ENCODE peak calls at places on chromosome 22, in six cellular contexts. One of them, this sample, is unnamed.

GRCh38 chr22:41543854-41544670 is at the start of gene POLR3H:
- DNase-seq in HepG2: peak
- DNase-seq in HCT116: peak
- DNase-seq in GM12878: peak
- DNase-seq in K562: peak
- DNase-seq in H1: peak
- DNase-seq in this sample: peak

GRCh38 chr22:38177926-38178604 is 3.6 kb downstream of the PLA2G6 start:
- DNase-seq in GM12878: no peak
- DNase-seq in HCT116: peak
- DNase-seq in HepG2: peak
- DNase-seq in H1: no peak
- DNase-seq in K562: no peak
- DNase-seq in this sample: peak

GRCh38 chr22:39098026-39098425 is 982 bp downstream of the APOBEC3H start:
- DNase-seq in H1: no peak
- DNase-seq in HepG2: no peak
- DNase-seq in K562: no peak
- DNase-seq in HCT116: no peak
- DNase-seq in GM12878: peak
- DNase-seq in this sample: no peak

GRCh38 chr22:27697888-27698287 is 103.7 kb downstream of the MN1 start:
- DNase-seq in HCT116: no peak
- DNase-seq in GM12878: no peak
- DNase-seq in K562: no peak
- DNase-seq in H1: no peak
- DNase-seq in HepG2: no peak
- DNase-seq in this sample: no peak

GRCh38 chr22:50505776-50506610 is 1.5 kb downstream of the LMF2 start:
- DNase-seq in HepG2: no peak
- DNase-seq in HCT116: no peak
- DNase-seq in K562: no peak
- DNase-seq in H1: no peak
- DNase-seq in GM12878: no peak
- DNase-seq in this sample: no peak

GRCh38 chr22:25911243-25911972 is 169.4 kb downstream of the MYO18B start:
- DNase-seq in HCT116: no peak
- DNase-seq in GM12878: no peak
- DNase-seq in K562: no peak
- DNase-seq in H1: no peak
- DNase-seq in HepG2: no peak
- DNase-seq in this sample: no peak

GRCh38 chr22:37121887-37122591 is 12.5 kb upstream of the TMPRSS6 start:
- DNase-seq in K562: no peak
- DNase-seq in H1: no peak
- DNase-seq in HCT116: no peak
- DNase-seq in HepG2: peak
- DNase-seq in GM12878: peak
- DNase-seq in this sample: no peak

GRCh38 chr22:24146190-24146616 is 35.1 kb upstream of the SUSD2 start:
- DNase-seq in GM12878: no peak
- DNase-seq in H1: peak
- DNase-seq in HepG2: peak
- DNase-seq in HCT116: no peak
- DNase-seq in K562: peak
- DNase-seq in this sample: peak

GRCh38 chr22:42889290-42889689 is 32.2 kb upstream of the ARFGAP3 start:
- DNase-seq in K562: no peak
- DNase-seq in GM12878: peak
- DNase-seq in HCT116: no peak
- DNase-seq in HepG2: no peak
- DNase-seq in H1: no peak
- DNase-seq in this sample: no peak

GRCh38 chr22:17785185-17786184 is 11.2 kb upstream of the BID start:
- DNase-seq in H1: peak
- DNase-seq in GM12878: no peak
- DNase-seq in HCT116: peak
- DNase-seq in HepG2: peak
- DNase-seq in K562: peak
- DNase-seq in this sample: peak

GRCh38 chr22:24707477-24707816 is 67.1 kb downstream of the PIWIL3 start:
- DNase-seq in HCT116: peak
- DNase-seq in H1: peak
- DNase-seq in K562: no peak
- DNase-seq in HepG2: no peak
- DNase-seq in GM12878: no peak
- DNase-seq in this sample: peak

GRCh38 chr22:27405672-27406388 is 395.7 kb downstream of the MN1 start:
- DNase-seq in H1: peak
- DNase-seq in HepG2: peak
- DNase-seq in GM12878: no peak
- DNase-seq in K562: peak
- DNase-seq in HCT116: peak
- DNase-seq in this sample: peak

GRCh38 chr22:27983361-27983791 is 64.3 kb upstream of the PITPNB start:
- DNase-seq in H1: peak
- DNase-seq in GM12878: no peak
- DNase-seq in HCT116: no peak
- DNase-seq in K562: no peak
- DNase-seq in HepG2: no peak
- DNase-seq in this sample: no peak

GRCh38 chr22:38187413-38188212 is 6.0 kb upstream of the PLA2G6 start:
- DNase-seq in HCT116: no peak
- DNase-seq in K562: no peak
- DNase-seq in HepG2: peak
- DNase-seq in GM12878: no peak
- DNase-seq in H1: no peak
- DNase-seq in this sample: peak

GRCh38 chr22:18024956-18025720 is 777 bp upstream of the MICAL3 start:
- DNase-seq in K562: no peak
- DNase-seq in HepG2: no peak
- DNase-seq in GM12878: no peak
- DNase-seq in H1: no peak
- DNase-seq in HCT116: no peak
- DNase-seq in this sample: no peak

GRCh38 chr22:30650508-30651116 is 15.0 kb downstream of the SLC35E4 start:
- DNase-seq in K562: no peak
- DNase-seq in H1: no peak
- DNase-seq in GM12878: no peak
- DNase-seq in HCT116: no peak
- DNase-seq in HepG2: no peak
- DNase-seq in this sample: no peak

GRCh38 chr22:30386960-30387848 is at the start of gene RNF215:
- DNase-seq in K562: peak
- DNase-seq in HCT116: peak
- DNase-seq in HepG2: peak
- DNase-seq in GM12878: no peak
- DNase-seq in H1: peak
- DNase-seq in this sample: peak

GRCh38 chr22:44028091-44028490 is 4.0 kb downstream of the PARVB start:
- DNase-seq in GM12878: no peak
- DNase-seq in K562: no peak
- DNase-seq in HepG2: no peak
- DNase-seq in H1: no peak
- DNase-seq in HCT116: no peak
- DNase-seq in this sample: no peak

GRCh38 chr22:44025171-44026065 is 1.3 kb downstream of the PARVB start:
- DNase-seq in HCT116: no peak
- DNase-seq in GM12878: peak
- DNase-seq in H1: no peak
- DNase-seq in HepG2: no peak
- DNase-seq in K562: peak
- DNase-seq in this sample: no peak

GRCh38 chr22:44029069-44029468 is 5.0 kb downstream of the PARVB start:
- DNase-seq in GM12878: no peak
- DNase-seq in H1: no peak
- DNase-seq in K562: no peak
- DNase-seq in HepG2: no peak
- DNase-seq in HCT116: no peak
- DNase-seq in this sample: no peak

GRCh38 chr22:44026066-44026629 is 2.0 kb downstream of the PARVB start:
- DNase-seq in HCT116: no peak
- DNase-seq in HepG2: no peak
- DNase-seq in H1: no peak
- DNase-seq in K562: no peak
- DNase-seq in GM12878: no peak
- DNase-seq in this sample: no peak

DNA sequence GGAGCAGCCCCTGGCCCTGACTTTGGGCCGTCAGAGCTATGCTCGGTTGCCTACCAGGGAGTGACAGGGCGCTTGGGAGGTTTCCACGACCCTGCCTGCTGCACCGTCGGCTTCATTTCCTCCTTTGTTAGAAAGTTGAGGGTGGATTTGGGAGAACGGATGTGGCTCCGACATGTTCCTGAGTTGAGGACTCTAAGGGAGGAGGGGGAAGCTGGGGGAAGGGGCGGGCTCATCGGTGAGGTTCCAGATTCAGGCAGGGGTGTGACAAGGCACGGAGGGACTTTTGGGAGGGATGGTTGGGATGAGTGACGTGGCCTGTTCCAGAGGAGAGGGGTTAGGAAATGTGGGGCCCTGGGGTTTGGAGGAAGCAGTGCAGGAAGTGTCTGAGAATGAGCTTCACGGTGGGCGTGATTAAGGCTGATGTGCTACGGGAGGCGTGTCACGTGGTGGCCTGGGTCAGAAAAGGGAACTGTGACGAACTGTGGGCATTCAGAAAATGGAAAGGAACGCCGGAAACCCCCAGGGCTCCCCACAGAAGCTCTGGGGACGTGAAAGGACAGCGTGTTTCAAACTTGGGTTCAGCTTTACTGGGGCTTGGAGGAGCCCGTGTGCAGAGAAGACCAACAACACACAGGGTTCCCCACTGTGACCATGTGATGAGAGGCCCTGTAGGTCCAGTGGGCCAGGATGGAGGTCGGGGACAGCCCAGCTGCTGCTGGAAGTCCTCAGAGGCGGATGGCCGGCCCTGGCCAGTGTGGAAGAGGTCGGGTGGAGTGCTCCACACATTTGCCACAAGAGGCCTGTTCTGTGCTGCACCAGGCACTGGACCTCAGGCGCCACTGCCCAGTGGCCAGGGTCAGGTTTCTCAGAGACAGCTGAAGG is 2.8 kb downstream of the PARVB start:
- DNase-seq in K562: peak
- DNase-seq in HCT116: no peak
- DNase-seq in H1: no peak
- DNase-seq in HepG2: no peak
- DNase-seq in GM12878: peak
- DNase-seq in this sample: no peak
- TF ChIP-seq JUND in K562: no peak
- TF ChIP-seq JUND in HCT116: no peak
- TF ChIP-seq JUND in H1: no peak
- TF ChIP-seq JUND in HepG2: no peak
- TF ChIP-seq JUND in GM12878: no peak
- TF ChIP-seq JUND in this sample: no peak

GRCh38 chr22:48849513-48849912 is 978.2 kb downstream of the BRD1 start:
- DNase-seq in H1: no peak
- DNase-seq in HepG2: no peak
- DNase-seq in K562: no peak
- DNase-seq in GM12878: no peak
- DNase-seq in HCT116: no peak
- DNase-seq in this sample: no peak

GRCh38 chr22:48850658-48851287 is 976.9 kb downstream of the BRD1 start:
- DNase-seq in HepG2: no peak
- DNase-seq in HCT116: no peak
- DNase-seq in GM12878: no peak
- DNase-seq in H1: no peak
- DNase-seq in K562: no peak
- DNase-seq in this sample: no peak

GRCh38 chr22:48853627-48854240 is 973.9 kb downstream of the BRD1 start:
- DNase-seq in GM12878: no peak
- DNase-seq in K562: no peak
- DNase-seq in H1: no peak
- DNase-seq in HepG2: no peak
- DNase-seq in HCT116: no peak
- DNase-seq in this sample: no peak

GRCh38 chr22:48851933-48852549 is 975.6 kb downstream of the BRD1 start:
- DNase-seq in K562: no peak
- DNase-seq in HCT116: no peak
- DNase-seq in HepG2: peak
- DNase-seq in H1: no peak
- DNase-seq in GM12878: no peak
- DNase-seq in this sample: no peak

GRCh38 chr22:48849963-48850657 is 977.6 kb downstream of the BRD1 start:
- DNase-seq in GM12878: no peak
- DNase-seq in HCT116: no peak
- DNase-seq in HepG2: no peak
- DNase-seq in K562: no peak
- DNase-seq in H1: no peak
- DNase-seq in this sample: no peak
- TF ChIP-seq JUND in GM12878: no peak
- TF ChIP-seq JUND in HCT116: no peak
- TF ChIP-seq JUND in HepG2: no peak
- TF ChIP-seq JUND in K562: no peak
- TF ChIP-seq JUND in H1: no peak
- TF ChIP-seq JUND in this sample: no peak

GRCh38 chr22:49206281-49206680 is 621.4 kb downstream of the BRD1 start:
- DNase-seq in GM12878: no peak
- DNase-seq in HepG2: no peak
- DNase-seq in HCT116: no peak
- DNase-seq in H1: peak
- DNase-seq in K562: no peak
- DNase-seq in this sample: no peak

GRCh38 chr22:49203863-49204598 is 623.6 kb downstream of the BRD1 start:
- DNase-seq in HCT116: no peak
- DNase-seq in H1: peak
- DNase-seq in GM12878: no peak
- DNase-seq in K562: no peak
- DNase-seq in HepG2: no peak
- DNase-seq in this sample: no peak

GRCh38 chr22:49203091-49203862 is 624.4 kb downstream of the BRD1 start:
- DNase-seq in HepG2: no peak
- DNase-seq in HCT116: no peak
- DNase-seq in K562: no peak
- DNase-seq in GM12878: no peak
- DNase-seq in H1: peak
- DNase-seq in this sample: no peak

GRCh38 chr22:49205401-49205800 is 622.3 kb downstream of the BRD1 start:
- DNase-seq in H1: peak
- DNase-seq in HCT116: no peak
- DNase-seq in GM12878: no peak
- DNase-seq in HepG2: no peak
- DNase-seq in K562: no peak
- DNase-seq in this sample: no peak

GRCh38 chr22:49204599-49205214 is 623.0 kb downstream of the BRD1 start:
- DNase-seq in HepG2: no peak
- DNase-seq in GM12878: no peak
- DNase-seq in H1: peak
- DNase-seq in HCT116: no peak
- DNase-seq in K562: no peak
- DNase-seq in this sample: no peak
- TF ChIP-seq JUND in HepG2: no peak
- TF ChIP-seq JUND in GM12878: no peak
- TF ChIP-seq JUND in H1: no peak
- TF ChIP-seq JUND in HCT116: no peak
- TF ChIP-seq JUND in K562: no peak
- TF ChIP-seq JUND in this sample: no peak

GRCh38 chr22:35023692-35024363 is 42.1 kb upstream of the ISX start:
- DNase-seq in GM12878: no peak
- DNase-seq in HCT116: peak
- DNase-seq in K562: peak
- DNase-seq in HepG2: no peak
- DNase-seq in H1: peak
- DNase-seq in this sample: peak
- TF ChIP-seq JUND in GM12878: no peak
- TF ChIP-seq JUND in HCT116: no peak
- TF ChIP-seq JUND in K562: no peak
- TF ChIP-seq JUND in HepG2: no peak
- TF ChIP-seq JUND in H1: no peak
- TF ChIP-seq JUND in this sample: no peak

GRCh38 chr22:32618461-32619140 is 144.0 kb downstream of the FBXO7 start:
- DNase-seq in GM12878: no peak
- DNase-seq in K562: no peak
- DNase-seq in H1: no peak
- DNase-seq in HCT116: no peak
- DNase-seq in HepG2: no peak
- DNase-seq in this sample: no peak
- TF ChIP-seq JUND in GM12878: no peak
- TF ChIP-seq JUND in K562: no peak
- TF ChIP-seq JUND in H1: no peak
- TF ChIP-seq JUND in HCT116: no peak
- TF ChIP-seq JUND in HepG2: no peak
- TF ChIP-seq JUND in this sample: no peak